ENCODE peak calls at places on chromosomes 12 and 14, in ten cellular contexts. G is sciatic nerve; H is left lung; T is right lobe of liver; C is activated T-cell treated with anti-CD3 and anti-CD28 coated beads, Interleukin-2, amount 50 U/mL, for 72 hours; I is IMR-90; P is pancreas; L is PC-3; Y is HCT116; R is heart left ventricle. V is an unnamed sample.

GRCh38 chr14:96817750-96818666 is 20.8 kb downstream of the VRK1 start:
- ATAC-seq in G (no peak), H (no peak), T (no peak), C (no peak), I (peak), P (no peak), L (no peak), Y (no peak), R (no peak), V (no peak)

GRCh38 chr14:66652736-66653135 is 144.8 kb downstream of the GPHN start:
- ATAC-seq in G (no peak), H (no peak), T (peak), C (no peak), I (no peak), P (no peak), L (no peak), Y (no peak), R (no peak), V (no peak)

GRCh38 chr12:64737539-64737938 is 21.7 kb downstream of the GNS start:
- ATAC-seq in G (no peak), H (no peak), T (no peak), C (peak), I (no peak), P (no peak), L (no peak), Y (no peak), R (no peak), V (peak)

GRCh38 chr12:2456122-2456812 is 338.5 kb upstream of the FKBP4 start:
- ATAC-seq in G (no peak), H (peak), T (no peak), C (no peak), I (no peak), P (no peak), L (no peak), Y (no peak), R (no peak), V (no peak)

GRCh38 chr12:110809149-110809548 is 37.6 kb upstream of the CCDC63 start:
- ATAC-seq in G (no peak), H (no peak), T (no peak), C (no peak), I (no peak), P (no peak), L (no peak), Y (no peak), R (no peak), V (no peak)

GRCh38 chr14:54211562-54212308 is 185.1 kb upstream of the CDKN3 start:
- ATAC-seq in G (peak), H (peak), T (no peak), C (no peak), I (peak), P (no peak), L (peak), Y (peak), R (no peak), V (no peak)

GRCh38 chr12:45587877-45588530 is 141.5 kb upstream of the ARID2 start:
- ATAC-seq in G (no peak), H (no peak), T (peak), C (no peak), I (no peak), P (peak), L (peak), Y (no peak), R (peak), V (no peak)

GRCh38 chr12:7679251-7680045 is 13.7 kb upstream of the APOBEC1 start:
- ATAC-seq in G (no peak), H (no peak), T (no peak), C (no peak), I (no peak), P (no peak), L (no peak), Y (no peak), R (no peak), V (no peak)

GRCh38 chr12:32679910-32680217 is 763 bp downstream of the DNM1L start:
- ATAC-seq in G (no peak), H (no peak), T (no peak), C (no peak), I (peak), P (peak), L (peak), Y (no peak), R (no peak), V (no peak)

GRCh38 chr12:59372971-59373370 is 222.9 kb upstream of the SLC16A7 start:
- ATAC-seq in G (no peak), H (no peak), T (no peak), C (no peak), I (peak), P (no peak), L (peak), Y (peak), R (no peak), V (no peak)

V was measured in activated T-helper 17 cell treated with anti-CD3 and anti-CD28 coated beads, Interleukin-2, amount 50 U/mL, for 72 hours.